ENCODE peak calls at places on chromosomes 3 and 15, in five cellular contexts. N is endothelial cell, H is dorsolateral prefrontal cortex, F is GM10248, I is AG09319. T is an unnamed sample.
A peak's percentile ranks its signal among the peaks of the same experiment; 100 is the strongest.

GRCh38 chr3:112126501-112126900 is 6.5 kb downstream of the GCSAM start:
- DNase-seq in N (no peak), H (no peak), F (no peak), I (no peak), T (no peak)

GRCh38 chr15:79943820-79944219 is 27.2 kb downstream of the BCL2A1 start:
- DNase-seq in N (no peak), H (no peak), F (peak; percentile 59), I (no peak), T (peak; percentile 62)

GRCh38 chr3:42495393-42495792 is 7.0 kb upstream of the VIPR1 start:
- DNase-seq in N (no peak), H (no peak), F (no peak), I (no peak), T (no peak)

GRCh38 chr15:83285979-83286553 is 1.6 kb upstream of the BNC1 start:
- DNase-seq in N (no peak), H (no peak), F (no peak), I (no peak), T (no peak)

GRCh38 chr3:149992416-149993058 is 21.8 kb upstream of the PFN2 start:
- DNase-seq in N (no peak), H (no peak), F (no peak), I (no peak), T (no peak)

GRCh38 chr15:76253851-76254440 is 57.3 kb downstream of the ETFA start:
- DNase-seq in N (no peak), H (no peak), F (no peak), I (no peak), T (no peak)

GRCh38 chr3:185823280-185824044 is 1.4 kb downstream of the IGF2BP2 start:
- DNase-seq in N (peak; percentile 43), H (no peak), F (peak; percentile 41), I (no peak), T (peak; percentile 70)

GRCh38 chr15:59398220-59398619 is 25.5 kb upstream of the MYO1E start:
- DNase-seq in N (no peak), H (no peak), F (no peak), I (no peak), T (no peak)

GRCh38 chr15:71649894-71650293 is 160.5 kb upstream of the NR2E3 start:
- DNase-seq in N (no peak), H (no peak), F (no peak), I (no peak), T (no peak)

GRCh38 chr3:100988080-100988479 is 5.1 kb downstream of the ABI3BP start:
- DNase-seq in N (no peak), H (no peak), F (no peak), I (no peak), T (no peak)

GRCh38 chr3:4290272-4290893 is 12.8 kb upstream of the SETMAR start:
- DNase-seq in N (peak; percentile 37), H (peak; percentile 61), F (peak; percentile 18), I (peak; percentile 14), T (peak; percentile 36)

GRCh38 chr15:89118481-89118989 is 30.3 kb downstream of the ABHD2 start:
- DNase-seq in N (no peak), H (no peak), F (no peak), I (no peak), T (no peak)

GRCh38 chr3:170513674-170514073 is 72.2 kb downstream of the SLC7A14 start:
- DNase-seq in N (no peak), H (no peak), F (no peak), I (no peak), T (no peak)

GRCh38 chr15:38996111-38996541 is 431.5 kb upstream of the RASGRP1 start:
- DNase-seq in N (no peak), H (no peak), F (no peak), I (peak; percentile 81), T (no peak)

GRCh38 chr3:103927896-103928295 is 1438.8 kb upstream of the ALCAM start:
- DNase-seq in N (no peak), H (no peak), F (no peak), I (no peak), T (no peak)

DNA sequence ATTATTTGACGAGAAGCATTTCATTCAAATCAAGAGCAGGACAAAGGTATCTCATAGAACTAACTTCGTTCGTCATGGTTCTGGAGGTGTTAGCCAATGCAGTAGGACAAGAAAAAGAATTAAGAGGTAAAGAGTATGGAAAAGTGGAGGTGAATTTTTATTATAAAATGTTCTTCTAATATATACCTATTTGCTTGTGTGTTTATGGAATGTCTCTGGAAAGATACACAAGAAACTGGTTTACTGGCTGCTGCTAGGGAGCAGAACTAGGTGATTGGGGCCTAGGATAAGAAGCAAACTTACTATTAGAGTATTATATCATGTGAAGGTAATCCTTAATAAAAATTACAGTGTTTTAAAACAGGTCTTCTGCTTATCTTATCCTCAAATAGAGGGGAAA is 30.9 kb upstream of the TATDN2 start:
- DNase-seq in N (no peak), H (no peak), F (no peak), I (no peak), T (no peak)
- TF ChIP-seq CTCF in N (no peak), H (no peak), F (no peak), I (no peak), T (no peak)

DNA sequence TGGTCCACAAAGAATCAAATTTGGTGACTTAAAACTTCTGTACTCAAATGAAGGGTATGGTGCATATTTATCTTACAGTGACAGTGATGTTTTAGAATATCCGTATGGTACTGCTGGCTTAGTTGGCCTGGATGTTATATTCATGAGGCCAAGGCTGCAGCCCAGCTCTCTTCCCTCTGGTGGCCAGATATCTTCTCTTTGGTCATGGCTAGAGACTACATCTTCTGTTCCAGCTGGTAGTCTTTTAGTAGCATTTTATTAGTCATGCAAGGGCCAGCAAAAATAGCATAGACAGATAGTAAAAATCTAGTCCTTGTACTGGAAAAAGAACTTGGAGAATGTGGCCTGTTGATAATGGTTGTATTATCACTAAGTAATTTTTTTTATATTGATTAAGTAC is 124.0 kb upstream of the ROPN1 start:
- DNase-seq in N (no peak), H (no peak), F (no peak), I (no peak), T (no peak)
- TF ChIP-seq CTCF in N (no peak), H (no peak), F (no peak), I (no peak), T (no peak)

GRCh38 chr3:182464513-182465145 is 328.7 kb upstream of the ATP11B start:
- DNase-seq in N (no peak), H (no peak), F (no peak), I (no peak), T (no peak)

GRCh38 chr3:182469086-182469485 is 324.2 kb upstream of the ATP11B start:
- DNase-seq in N (no peak), H (no peak), F (no peak), I (no peak), T (no peak)

GRCh38 chr3:182470187-182470586 is 323.1 kb upstream of the ATP11B start:
- DNase-seq in N (no peak), H (no peak), F (no peak), I (no peak), T (no peak)

GRCh38 chr3:182460303-182460702 is 333.0 kb upstream of the ATP11B start:
- DNase-seq in N (no peak), H (no peak), F (no peak), I (no peak), T (no peak)

DNA sequence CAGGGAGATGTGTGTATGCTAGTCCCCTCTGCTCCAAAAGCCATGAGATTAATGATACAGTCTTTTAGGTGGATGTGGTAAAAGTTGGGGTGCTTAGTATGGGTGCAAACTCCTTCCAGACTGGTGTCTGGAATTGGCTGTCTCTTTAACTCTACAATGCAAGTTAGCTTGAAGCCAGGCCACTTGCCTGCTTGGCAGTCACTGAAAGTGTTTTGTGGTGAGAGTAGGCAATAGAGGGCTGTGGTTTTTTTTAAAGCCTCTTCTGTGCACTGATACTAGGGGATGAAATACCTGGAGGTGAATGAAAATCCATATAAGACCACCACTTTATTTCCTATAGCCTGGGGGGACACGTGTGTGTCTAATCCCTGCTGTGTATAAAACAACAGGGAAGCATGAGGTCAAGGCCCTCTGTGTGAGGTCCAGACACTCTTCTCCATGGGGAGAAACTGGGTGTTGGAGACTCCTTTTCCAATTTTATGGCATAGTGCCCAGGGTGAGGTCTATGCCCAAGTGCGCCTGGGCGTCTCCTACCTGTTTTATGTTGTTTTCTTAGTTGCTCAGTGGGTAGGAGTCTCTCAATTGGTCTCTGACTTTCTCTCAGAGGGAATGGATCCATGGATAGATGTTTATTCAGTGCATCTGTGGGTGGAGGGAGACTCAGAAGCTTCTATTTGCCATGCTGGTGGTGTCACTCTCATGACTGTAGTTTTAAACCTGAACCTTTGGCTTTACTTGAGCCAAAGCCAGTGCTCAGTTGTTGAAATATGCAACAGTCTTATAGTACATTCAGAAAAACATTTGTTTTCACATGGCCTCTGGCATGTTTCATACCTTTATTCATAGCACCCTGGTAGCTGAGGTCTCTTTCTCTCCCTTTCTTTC is 327.8 kb upstream of the ATP11B start:
- DNase-seq in N (no peak), H (no peak), F (no peak), I (no peak), T (no peak)
- TF ChIP-seq CTCF in N (no peak), H (no peak), F (no peak), I (no peak), T (no peak)

GRCh38 chr3:176814252-176814651 is 383.0 kb downstream of the TBL1XR1 start:
- DNase-seq in N (peak; percentile 83), H (no peak), F (peak; percentile 50), I (no peak), T (peak; percentile 54)
- TF ChIP-seq CTCF in N (peak; percentile 37), H (peak; percentile 28), F (peak; percentile 50), I (peak; percentile 36), T (peak; percentile 64)

T was measured in GM20000.